ENCODE peak calls at places on chromosomes 1 and 21, in seven cellular contexts. R is stimulated activated CD8-positive, alpha-beta memory T cell treated with anti-CD3 and anti-CD28 coated beads, Interleukin-15, amount 100 ng/mL, for 24 hours; J is G401; S is activated CD4-positive, alpha-beta T cell treated with anti-CD3 and anti-CD28 coated beads, Interleukin-2, amount 50 U/mL, for 1 hour; L is tibial artery; G is Ammon's horn; I is hepatic stellate cell. H is an unnamed sample.
A peak's percentile ranks its signal among the peaks of the same experiment; 100 is the strongest.

GRCh38 chr1:244456586-244456985 is 4.5 kb upstream of the CATSPERE start:
- DNase-seq in S (no peak), R (no peak), L (no peak), G (no peak), I (no peak), J (no peak), H (no peak)

GRCh38 chr1:167221126-167221803 is 579 bp downstream of the POU2F1 start:
- DNase-seq in L (peak; percentile 65), I (no peak), J (no peak), R (peak; percentile 6), G (peak; percentile 48), S (peak; percentile 24), H (peak; percentile 7)

GRCh38 chr21:42299324-42300044 is 15.7 kb downstream of the TFF3 start:
- DNase-seq in G (no peak), I (no peak), R (no peak), S (no peak), L (no peak), J (no peak), H (no peak)

GRCh38 chr1:33641099-33641830 is 168.8 kb downstream of the ZSCAN20 start:
- DNase-seq in G (peak; percentile 43), L (no peak), I (no peak), J (peak; percentile 29), R (no peak), S (no peak), H (no peak)

GRCh38 chr1:42936309-42937078 is 22.2 kb downstream of the SLC2A1 start:
- DNase-seq in R (no peak), I (peak; percentile 67), G (no peak), L (peak; percentile 58), J (no peak), S (no peak), H (no peak)

GRCh38 chr1:154906621-154907081 is 29.9 kb downstream of the PMVK start:
- DNase-seq in L (no peak), J (peak; percentile 17), G (no peak), S (no peak), I (no peak), R (no peak), H (no peak)

GRCh38 chr1:70440642-70441391 is 29.7 kb downstream of the CTH start:
- DNase-seq in R (no peak), S (no peak), J (no peak), I (no peak), G (no peak), L (no peak), H (no peak)

GRCh38 chr1:217965156-217965786 is 319.8 kb upstream of the RRP15 start:
- DNase-seq in R (no peak), S (no peak), J (no peak), G (no peak), L (no peak), I (no peak), H (no peak)

GRCh38 chr1:246837418-246838117 is 94.2 kb downstream of the AHCTF1 start:
- DNase-seq in R (no peak), J (no peak), G (peak; percentile 11), S (no peak), L (no peak), I (no peak), H (no peak)

GRCh38 chr1:80181418-80181817 is 1174.9 kb upstream of the ADGRL4 start:
- DNase-seq in L (no peak), J (no peak), I (no peak), S (no peak), R (no peak), G (no peak), H (no peak)

GRCh38 chr1:224510880-224511645 is 76.5 kb upstream of the WDR26 start:
- DNase-seq in L (no peak), J (no peak), R (no peak), S (no peak), G (no peak), I (peak; percentile 55), H (no peak)

GRCh38 chr1:77267035-77267434 is 14.8 kb upstream of the AK5 start:
- DNase-seq in R (no peak), J (no peak), G (no peak), I (no peak), L (no peak), S (no peak), H (no peak)

GRCh38 chr1:6259491-6260362 is 1.2 kb downstream of the GPR153 start:
- DNase-seq in J (peak; percentile 36), G (peak; percentile 56), L (peak; percentile 83), R (peak; percentile 47), I (peak; percentile 85), S (peak; percentile 74), H (peak; percentile 81)

GRCh38 chr1:245571872-245572294 is 417.1 kb downstream of the KIF26B start:
- DNase-seq in R (no peak), G (no peak), I (no peak), L (no peak), S (no peak), J (no peak), H (no peak)

GRCh38 chr1:177983824-177984528 is 14.1 kb upstream of the SEC16B start:
- DNase-seq in I (peak; percentile 69), J (peak; percentile 25), G (peak; percentile 76), S (no peak), R (no peak), L (peak; percentile 77), H (no peak)

GRCh38 chr1:6448749-6449631 is 17.0 kb downstream of the TNFRSF25 start:
- DNase-seq in S (no peak), R (no peak), J (peak; percentile 37), L (no peak), I (no peak), G (peak; percentile 24), H (no peak)

GRCh38 chr21:28207776-28208175 is 784.9 kb downstream of the LTN1 start:
- DNase-seq in S (no peak), R (no peak), J (no peak), L (no peak), G (no peak), I (peak; percentile 17), H (no peak)

GRCh38 chr21:28419110-28419509 is 573.6 kb downstream of the LTN1 start:
- DNase-seq in J (no peak), S (no peak), L (no peak), G (no peak), R (no peak), I (peak; percentile 64), H (no peak)

GRCh38 chr1:247551716-247552115 is 2.8 kb downstream of the GCSAML start:
- DNase-seq in S (no peak), G (no peak), I (peak; percentile 21), L (no peak), R (no peak), J (no peak), H (no peak)

GRCh38 chr1:116919802-116920201 is 10.1 kb downstream of the PTGFRN start:
- DNase-seq in S (no peak), R (no peak), G (no peak), I (no peak), J (no peak), L (no peak), H (no peak)

GRCh38 chr21:44773291-44773932 is 28.2 kb downstream of the UBE2G2 start:
- DNase-seq in R (no peak), L (no peak), I (no peak), G (no peak), S (no peak), J (no peak), H (no peak)

GRCh38 chr21:43572443-43572842 is 86.8 kb downstream of the HSF2BP start:
- DNase-seq in G (no peak), I (no peak), L (no peak), S (no peak), R (no peak), J (no peak), H (no peak)

GRCh38 chr1:41626146-41626545 is 141.7 kb upstream of the EDN2 start:
- DNase-seq in S (no peak), G (no peak), J (no peak), R (no peak), I (no peak), L (no peak), H (no peak)

GRCh38 chr21:27649323-27649722 is 682.4 kb upstream of the ADAMTS5 start:
- DNase-seq in L (no peak), G (no peak), S (no peak), J (no peak), I (peak; percentile 40), R (no peak), H (no peak)

GRCh38 chr1:218025454-218025853 is 259.6 kb upstream of the RRP15 start:
- DNase-seq in R (no peak), S (no peak), L (no peak), I (no peak), J (no peak), G (no peak), H (no peak)

GRCh38 chr1:186643600-186643999 is 36.6 kb downstream of the PTGS2 start:
- DNase-seq in R (no peak), J (no peak), I (peak; percentile 29), L (no peak), S (no peak), G (no peak), H (no peak)

GRCh38 chr21:39006653-39007417 is 176.4 kb downstream of the PSMG1 start:
- DNase-seq in J (no peak), I (no peak), R (no peak), G (peak; percentile 65), L (peak; percentile 94), S (no peak), H (no peak)

GRCh38 chr1:15696956-15697521 is 12.9 kb downstream of the PLEKHM2 start:
- DNase-seq in I (no peak), L (no peak), J (peak; percentile 46), S (peak; percentile 11), R (no peak), G (peak; percentile 80), H (peak; percentile 22)

GRCh38 chr1:2478100-2478499 is 2.0 kb downstream of the PLCH2 start:
- DNase-seq in R (no peak), L (no peak), I (no peak), S (no peak), G (no peak), J (no peak), H (no peak)

GRCh38 chr1:110523011-110523410 is 4.0 kb upstream of the KCNA10 start:
- DNase-seq in G (no peak), S (no peak), R (no peak), I (no peak), J (no peak), L (no peak), H (no peak)

GRCh38 chr1:29332204-29332603 is 95.9 kb downstream of the PTPRU start:
- DNase-seq in L (no peak), J (peak; percentile 17), I (no peak), R (no peak), G (no peak), S (no peak), H (no peak)

GRCh38 chr1:200154069-200154767 is 126.7 kb downstream of the NR5A2 start:
- DNase-seq in S (peak; percentile 16), L (no peak), R (no peak), I (no peak), G (no peak), J (no peak), H (peak; percentile 50)

GRCh38 chr1:111706921-111707320 is 32.3 kb downstream of the INKA2 start:
- DNase-seq in R (no peak), G (no peak), L (no peak), S (no peak), J (no peak), I (no peak), H (no peak)

GRCh38 chr1:3676581-3677410 is 24.5 kb downstream of the TP73 start:
- DNase-seq in I (no peak), J (no peak), G (no peak), L (no peak), R (no peak), S (no peak), H (no peak)

GRCh38 chr1:159939603-159940002 is 5.8 kb downstream of the IGSF9 start:
- DNase-seq in S (no peak), I (no peak), G (no peak), J (no peak), L (no peak), R (no peak), H (no peak)